ENCODE peak calls at places on chromosomes 4 and X, in ten cellular contexts. U is Peyer's patch, B is tibial artery, F is fibroblast of lung, A is HCT116, D is lower lobe of right lung, R is cardiac muscle cell, X is Panc1, Q is tibial nerve, S is ascending aorta. Z is an unnamed sample. For H3K9me3, the result is how much of the 10 kb centered on the place peaks cover.

GRCh38 chr4:183256756-183257385 is 63.2 kb downstream of the CLDN22 start:
- DNase-seq in U (peak), B (peak), F (peak), A (peak), D (peak), R (peak), X (no peak), Q (no peak), S (no peak), Z (peak)

GRCh38 chr4:118888666-118889312 is at the start of gene SYNPO2:
- DNase-seq in U (peak), B (peak), F (peak), A (peak), D (peak), R (peak), X (no peak), Q (peak), S (peak), Z (peak)

GRCh38 chrX:135340827-135341226 is 31.5 kb downstream of the ETDC start:
- DNase-seq in U (no peak), B (no peak), F (peak), A (no peak), D (no peak), R (no peak), X (no peak), Q (no peak), S (no peak), Z (no peak)

GRCh38 chrX:39133971-39134370 is 332.7 kb downstream of the MID1IP1 start:
- DNase-seq in U (peak), B (no peak), F (no peak), A (no peak), D (no peak), R (no peak), X (peak), Q (no peak), S (no peak), Z (peak)

GRCh38 chr4:86331362-86331761 is 28.5 kb downstream of the MAPK10 start:
- DNase-seq in U (no peak), B (no peak), F (no peak), A (no peak), D (no peak), R (no peak), X (no peak), Q (no peak), S (no peak), Z (no peak)

GRCh38 chr4:76380561-76380960 is 40.4 kb downstream of the CCDC158 start:
- DNase-seq in U (no peak), B (no peak), F (no peak), A (no peak), D (no peak), R (no peak), X (no peak), Q (no peak), S (no peak), Z (no peak)

GRCh38 chr4:173411106-173411703 is 12.3 kb upstream of the SCRG1 start:
- DNase-seq in U (no peak), B (no peak), F (no peak), A (no peak), D (no peak), R (peak), X (no peak), Q (no peak), S (no peak), Z (no peak)

GRCh38 chrX:20711366-20711765 is 444.7 kb upstream of the RPS6KA3 start:
- DNase-seq in U (no peak), B (no peak), F (no peak), A (no peak), D (no peak), R (no peak), X (no peak), Q (no peak), S (no peak), Z (no peak)

GRCh38 chrX:70525733-70526132 is 81.1 kb downstream of the DLG3 start:
- DNase-seq in U (no peak), B (no peak), F (no peak), A (no peak), D (peak), R (no peak), X (no peak), Q (no peak), S (no peak), Z (no peak)

GRCh38 chr4:53479731-53480525 is 102.5 kb downstream of the FIP1L1 start:
- DNase-seq in U (no peak), B (no peak), F (peak), A (no peak), D (no peak), R (no peak), X (no peak), Q (no peak), S (no peak), Z (no peak)

GRCh38 chrX:42073468-42073867 is 150.1 kb upstream of the CASK start:
- DNase-seq in U (no peak), B (no peak), F (no peak), A (no peak), D (no peak), R (no peak), X (no peak), Q (no peak), S (no peak), Z (no peak)

GRCh38 chr4:9765091-9765490 is 16.3 kb upstream of the DRD5 start:
- DNase-seq in U (no peak), B (no peak), F (no peak), A (peak), D (no peak), R (peak), X (peak), Q (no peak), S (no peak), Z (peak)

GRCh38 chrX:12973561-12974216 is 1.2 kb upstream of the TMSB4X start:
- DNase-seq in U (peak), B (no peak), F (no peak), A (no peak), D (peak), R (no peak), X (no peak), Q (no peak), S (no peak), Z (no peak)

GRCh38 chrX:74065831-74066390 is 238.1 kb upstream of the ZCCHC13 start:
- DNase-seq in U (no peak), B (no peak), F (no peak), A (no peak), D (no peak), R (no peak), X (no peak), Q (no peak), S (no peak), Z (no peak)

GRCh38 chr4:119897260-119897659 is 169.4 kb downstream of the MAD2L1 start:
- DNase-seq in U (no peak), B (no peak), F (no peak), A (no peak), D (no peak), R (no peak), X (no peak), Q (no peak), S (no peak), Z (peak)

GRCh38 chrX:134396174-134396573 is 63.8 kb upstream of the HPRT1 start:
- DNase-seq in U (no peak), B (no peak), F (no peak), A (no peak), D (no peak), R (peak), X (no peak), Q (no peak), S (no peak), Z (no peak)

GRCh38 chrX:141220342-141221008 is 21.8 kb downstream of the SPANXC start:
- DNase-seq in U (no peak), B (no peak), F (peak), A (no peak), D (no peak), R (peak), X (peak), Q (no peak), S (no peak), Z (no peak)

GRCh38 chrX:39309721-39310152 is 508.5 kb downstream of the MID1IP1 start:
- DNase-seq in U (peak), B (no peak), F (peak), A (no peak), D (no peak), R (peak), X (no peak), Q (no peak), S (no peak), Z (no peak)

GRCh38 chr4:123967360-123967759 is 570.8 kb downstream of the SPRY1 start:
- DNase-seq in U (no peak), B (no peak), F (no peak), A (no peak), D (no peak), R (peak), X (no peak), Q (no peak), S (no peak), Z (no peak)

GRCh38 chr4:138241281-138242075 is 671 bp downstream of the SLC7A11 start:
- DNase-seq in U (no peak), B (no peak), F (peak), A (no peak), D (no peak), R (peak), X (no peak), Q (no peak), S (no peak), Z (no peak)

GRCh38 chr4:2650276-2650675 is 105.9 kb downstream of the TNIP2 start:
- DNase-seq in U (peak), B (no peak), F (no peak), A (no peak), D (peak), R (no peak), X (no peak), Q (no peak), S (no peak), Z (no peak)

GRCh38 chrX:41538707-41539106 is 91.6 kb downstream of the NYX start:
- DNase-seq in U (no peak), B (no peak), F (no peak), A (no peak), D (no peak), R (no peak), X (no peak), Q (no peak), S (no peak), Z (no peak)

GRCh38 chr4:40243390-40243948 is 46.6 kb downstream of the RHOH start:
- DNase-seq in U (peak), B (no peak), F (no peak), A (no peak), D (no peak), R (no peak), X (no peak), Q (no peak), S (no peak), Z (no peak)

GRCh38 chr4:138992676-138993075 is 22.9 kb upstream of the NOCT start:
- DNase-seq in U (no peak), B (no peak), F (no peak), A (no peak), D (no peak), R (no peak), X (no peak), Q (no peak), S (no peak), Z (no peak)

GRCh38 chr4:139922625-139923024 is 231.4 kb downstream of the MAML3 start:
- DNase-seq in U (no peak), B (no peak), F (peak), A (no peak), D (no peak), R (peak), X (no peak), Q (no peak), S (no peak), Z (no peak)

GRCh38 chr4:17613761-17614415 is 553 bp upstream of the MED28 start:
- DNase-seq in U (no peak), B (peak), F (peak), A (no peak), D (no peak), R (peak), X (peak), Q (no peak), S (no peak), Z (no peak)

GRCh38 chr4:1683903-1684755 is at the start of gene FAM53A:
- DNase-seq in U (peak), B (peak), F (peak), A (peak), D (peak), R (peak), X (no peak), Q (peak), S (peak), Z (peak)

GRCh38 chrX:135707880-135708279 is 5.6 kb upstream of the CT45A1 start:
- DNase-seq in U (no peak), B (no peak), F (no peak), A (peak), D (no peak), R (peak), X (no peak), Q (no peak), S (no peak), Z (peak)

GRCh38 chr4:187491959-187492358 is 503.6 kb upstream of the ZFP42 start:
- DNase-seq in U (no peak), B (no peak), F (no peak), A (no peak), D (no peak), R (no peak), X (no peak), Q (no peak), S (no peak), Z (no peak)

DNA sequence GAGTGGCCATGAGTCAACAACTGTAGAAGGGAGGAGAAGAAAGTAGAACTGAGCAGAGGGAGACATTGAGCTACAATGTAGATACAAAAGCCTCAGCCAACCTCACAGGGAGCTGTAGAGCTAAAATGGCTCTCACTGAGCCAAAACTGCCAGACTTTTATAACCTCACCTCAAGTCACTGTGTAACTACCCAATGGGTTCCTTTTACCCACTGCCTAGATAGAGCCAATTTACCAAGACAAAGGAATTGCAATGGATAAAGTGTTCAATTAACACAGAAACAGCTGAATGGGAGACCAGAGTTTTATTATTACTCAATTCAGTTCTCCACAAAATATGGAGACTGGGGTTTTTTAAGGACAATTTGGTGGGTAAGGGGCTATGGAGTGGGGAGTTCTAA is 938.9 kb upstream of the GRIA3 start:
- DNase-seq in U (no peak), B (no peak), F (no peak), A (no peak), D (no peak), R (no peak), X (no peak), Q (no peak), S (no peak), Z (no peak)
- H3K9me3 ChIP-seq in U (under half), B (under half), F (under half), A (under half), D (under half), R (under half), X (under half), Q (under half), S (under half), Z (under half)

GRCh38 chr4:56220261-56220660 is 167.0 kb downstream of the AASDH start:
- DNase-seq in U (no peak), B (no peak), F (peak), A (no peak), D (no peak), R (no peak), X (no peak), Q (no peak), S (no peak), Z (no peak)
- H3K27ac ChIP-seq in U (no peak), B (no peak), F (no peak), A (no peak), D (no peak), R (no peak), X (no peak), Q (no peak), S (no peak), Z (no peak)

GRCh38 chrX:34343001-34343400 is 210.9 kb upstream of the FAM47A start:
- DNase-seq in U (no peak), B (no peak), F (no peak), A (no peak), D (no peak), R (no peak), X (no peak), Q (no peak), S (no peak), Z (no peak)

GRCh38 chrX:34341814-34342213 is 209.7 kb upstream of the FAM47A start:
- DNase-seq in U (no peak), B (no peak), F (no peak), A (no peak), D (no peak), R (no peak), X (no peak), Q (no peak), S (no peak), Z (no peak)

GRCh38 chrX:34338046-34338445 is 205.9 kb upstream of the FAM47A start:
- DNase-seq in U (no peak), B (no peak), F (no peak), A (no peak), D (no peak), R (no peak), X (no peak), Q (no peak), S (no peak), Z (no peak)

GRCh38 chrX:34341258-34341657 is 209.1 kb upstream of the FAM47A start:
- DNase-seq in U (no peak), B (no peak), F (no peak), A (no peak), D (no peak), R (no peak), X (no peak), Q (no peak), S (no peak), Z (no peak)
- H3K4me3 ChIP-seq in U (no peak), B (no peak), F (no peak), A (no peak), D (no peak), R (no peak), X (no peak), Q (no peak), S (no peak), Z (no peak)

DNA sequence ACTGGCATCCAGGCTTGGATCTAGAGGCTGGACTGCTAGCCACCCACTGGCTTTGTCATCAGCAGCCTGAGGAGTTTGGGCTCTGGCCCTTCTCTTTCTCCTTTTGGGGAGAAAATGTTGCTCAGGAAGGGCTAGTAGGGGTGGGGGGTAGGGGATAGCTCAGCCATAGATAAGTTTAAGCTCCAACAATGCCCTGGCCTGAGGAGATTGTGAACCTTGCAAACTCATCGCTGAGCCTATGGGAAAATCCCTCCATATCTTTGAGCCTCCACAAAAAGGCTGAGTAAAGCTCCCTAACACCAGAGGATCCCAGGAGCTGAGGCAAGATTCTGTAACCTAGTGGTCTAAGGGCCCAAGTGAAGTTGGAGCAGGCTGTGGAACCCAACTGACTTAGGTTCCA is 8.8 kb downstream of the OTUD5 start:
- DNase-seq in U (no peak), B (no peak), F (no peak), A (no peak), D (no peak), R (no peak), X (no peak), Q (no peak), S (no peak), Z (no peak)
- H3K9me3 ChIP-seq in U (under half), B (under half), F (under half), A (under half), D (under half), R (under half), X (under half), Q (under half), S (under half), Z (under half)

DNA sequence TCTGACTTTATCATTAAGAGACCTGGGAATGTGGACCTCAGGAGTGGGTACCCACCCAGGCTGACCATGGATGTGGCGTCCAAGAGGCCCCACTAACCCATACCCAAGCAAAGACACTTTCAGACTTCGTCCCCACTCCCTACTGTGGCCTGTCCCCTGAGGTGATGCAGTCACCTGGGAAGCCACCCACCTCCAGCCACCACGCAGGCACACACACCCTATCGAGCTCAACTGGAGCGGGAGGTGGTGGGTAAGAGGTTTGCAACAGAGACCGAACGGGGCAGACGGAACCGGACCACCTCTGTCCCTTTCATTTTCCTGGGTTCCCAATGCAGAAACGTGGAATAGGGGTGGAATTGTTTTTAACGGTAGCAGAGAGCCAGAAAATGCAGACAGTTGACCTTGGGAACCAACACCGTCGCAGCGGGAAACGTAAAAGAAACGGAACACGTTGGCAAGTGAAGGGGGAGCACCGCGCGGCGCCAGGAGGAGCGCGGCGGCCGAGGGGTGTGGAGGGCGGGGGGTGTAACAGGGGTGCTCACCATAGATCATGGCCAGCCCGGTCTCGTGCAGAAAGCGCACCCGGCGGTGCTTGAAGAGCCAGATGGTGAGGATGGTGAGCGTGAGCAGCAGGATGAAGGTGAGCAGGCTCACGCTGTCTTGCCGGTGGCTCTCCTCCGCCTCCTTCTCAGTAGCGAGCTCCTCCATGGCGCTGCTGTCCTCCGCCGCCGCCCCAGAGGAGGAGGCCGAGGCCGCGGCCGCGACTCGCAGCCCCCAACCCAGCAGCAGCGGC is 559 bp downstream of the SLC9A7 start:
- DNase-seq in U (peak), B (no peak), F (peak), A (no peak), D (no peak), R (peak), X (no peak), Q (no peak), S (no peak), Z (peak)
- H3K27ac ChIP-seq in U (peak), B (peak), F (peak), A (peak), D (no peak), R (no peak), X (peak), Q (no peak), S (peak), Z (no peak)

GRCh38 chr4:74433043-74433442 is 11.9 kb upstream of the AREG start:
- DNase-seq in U (no peak), B (no peak), F (peak), A (no peak), D (no peak), R (peak), X (no peak), Q (no peak), S (no peak), Z (no peak)

GRCh38 chr4:74437866-74438265 is 7.1 kb upstream of the AREG start:
- DNase-seq in U (no peak), B (no peak), F (no peak), A (no peak), D (no peak), R (no peak), X (no peak), Q (no peak), S (no peak), Z (no peak)

GRCh38 chr4:74431113-74431826 is 13.7 kb upstream of the AREG start:
- DNase-seq in U (no peak), B (no peak), F (no peak), A (no peak), D (no peak), R (peak), X (no peak), Q (no peak), S (no peak), Z (no peak)

GRCh38 chr4:74435296-74435695 is 9.6 kb upstream of the AREG start:
- DNase-seq in U (no peak), B (no peak), F (no peak), A (no peak), D (no peak), R (no peak), X (no peak), Q (no peak), S (no peak), Z (no peak)

DNA sequence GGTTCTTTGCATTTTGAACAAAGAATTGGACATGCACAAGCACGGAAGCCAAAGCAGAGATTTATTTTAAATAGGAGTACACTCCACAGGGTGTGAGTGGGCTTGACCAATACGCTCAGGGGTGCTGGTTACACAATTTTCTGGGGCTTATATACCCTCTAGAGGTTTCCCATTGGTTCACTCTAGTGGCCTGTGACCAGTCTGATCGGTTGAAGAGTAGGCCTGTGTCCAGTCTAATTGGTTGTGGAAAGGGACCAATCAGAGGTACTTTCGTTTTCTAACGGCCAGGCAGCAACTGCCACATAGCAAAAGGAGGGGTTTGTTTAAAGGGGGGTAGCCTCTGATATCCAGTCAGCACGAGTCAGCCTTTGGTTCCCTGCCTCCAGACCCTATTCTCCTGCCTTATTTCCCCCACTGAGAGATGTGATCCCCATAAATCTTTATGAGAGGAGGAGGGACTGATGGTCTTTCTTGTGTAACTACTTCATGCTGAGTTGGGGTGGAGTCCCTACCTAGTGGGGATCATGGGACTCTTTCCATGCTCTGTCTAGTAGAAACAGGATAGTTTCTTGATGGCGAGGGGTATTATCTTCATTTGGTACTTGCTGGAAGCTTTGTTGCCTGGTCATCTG is 11.3 kb upstream of the AREG start:
- DNase-seq in U (no peak), B (no peak), F (no peak), A (no peak), D (no peak), R (no peak), X (no peak), Q (no peak), S (no peak), Z (no peak)
- H3K4me3 ChIP-seq in U (no peak), B (no peak), F (no peak), A (no peak), D (no peak), R (no peak), X (no peak), Q (no peak), S (no peak), Z (no peak)

Z was measured in WERI-Rb-1.